ENCODE peak calls at places on chromosomes 12 and 14, in nine cellular contexts. U, E, K, F, J, V, I, X and Q are unnamed samples.

GRCh38 chr14:92511472-92512247 is 1.9 kb upstream of the RIN3 start:
- DNase-seq in U (peak; percentile 86), E (no peak), K (no peak), F (peak; percentile 76), J (no peak), V (no peak), I (no peak), X (no peak), Q (peak; percentile 60)

GRCh38 chr12:6603095-6603567 is 4.0 kb downstream of the CHD4 start:
- DNase-seq in U (no peak), E (peak; percentile 70), K (no peak), F (peak; percentile 81), J (peak; percentile 44), V (peak; percentile 88), I (peak; percentile 20), X (peak; percentile 36), Q (peak; percentile 19)

GRCh38 chr12:6958609-6959375 is 7.6 kb downstream of the PTPN6 start:
- DNase-seq in U (no peak), E (peak; percentile 82), K (no peak), F (no peak), J (peak; percentile 86), V (no peak), I (no peak), X (no peak), Q (peak; percentile 75)

GRCh38 chr12:108594-108993 is 42.0 kb downstream of the IQSEC3 start:
- DNase-seq in U (no peak), E (no peak), K (peak; percentile 42), F (no peak), J (no peak), V (peak; percentile 52), I (peak; percentile 58), X (peak; percentile 24), Q (peak; percentile 49)

GRCh38 chr12:41053046-41053445 is 135.1 kb upstream of the PDZRN4 start:
- DNase-seq in U (no peak), E (no peak), K (no peak), F (no peak), J (no peak), V (no peak), I (no peak), X (no peak), Q (no peak)

GRCh38 chr14:71029236-71029781 is 122.0 kb downstream of the PCNX1 start:
- DNase-seq in U (no peak), E (no peak), K (no peak), F (no peak), J (no peak), V (no peak), I (no peak), X (no peak), Q (no peak)

GRCh38 chr12:43407816-43408645 is 144.0 kb downstream of the ADAMTS20 start:
- DNase-seq in U (peak; percentile 18), E (no peak), K (no peak), F (no peak), J (no peak), V (no peak), I (no peak), X (no peak), Q (no peak)

GRCh38 chr12:7667025-7667575 is 1.4 kb upstream of the APOBEC1 start:
- DNase-seq in U (no peak), E (no peak), K (no peak), F (no peak), J (no peak), V (no peak), I (no peak), X (peak; percentile 49), Q (no peak)

GRCh38 chr12:110453569-110454296 is 3.6 kb upstream of the ARPC3 start:
- DNase-seq in U (no peak), E (no peak), K (no peak), F (no peak), J (no peak), V (no peak), I (no peak), X (no peak), Q (no peak)

GRCh38 chr12:110451263-110451662 is 1.1 kb upstream of the ARPC3 start:
- DNase-seq in U (no peak), E (no peak), K (no peak), F (no peak), J (no peak), V (no peak), I (no peak), X (no peak), Q (no peak)

GRCh38 chr12:110444455-110444854 is 5.7 kb downstream of the ARPC3 start:
- DNase-seq in U (no peak), E (no peak), K (no peak), F (no peak), J (no peak), V (no peak), I (no peak), X (no peak), Q (no peak)

DNA sequence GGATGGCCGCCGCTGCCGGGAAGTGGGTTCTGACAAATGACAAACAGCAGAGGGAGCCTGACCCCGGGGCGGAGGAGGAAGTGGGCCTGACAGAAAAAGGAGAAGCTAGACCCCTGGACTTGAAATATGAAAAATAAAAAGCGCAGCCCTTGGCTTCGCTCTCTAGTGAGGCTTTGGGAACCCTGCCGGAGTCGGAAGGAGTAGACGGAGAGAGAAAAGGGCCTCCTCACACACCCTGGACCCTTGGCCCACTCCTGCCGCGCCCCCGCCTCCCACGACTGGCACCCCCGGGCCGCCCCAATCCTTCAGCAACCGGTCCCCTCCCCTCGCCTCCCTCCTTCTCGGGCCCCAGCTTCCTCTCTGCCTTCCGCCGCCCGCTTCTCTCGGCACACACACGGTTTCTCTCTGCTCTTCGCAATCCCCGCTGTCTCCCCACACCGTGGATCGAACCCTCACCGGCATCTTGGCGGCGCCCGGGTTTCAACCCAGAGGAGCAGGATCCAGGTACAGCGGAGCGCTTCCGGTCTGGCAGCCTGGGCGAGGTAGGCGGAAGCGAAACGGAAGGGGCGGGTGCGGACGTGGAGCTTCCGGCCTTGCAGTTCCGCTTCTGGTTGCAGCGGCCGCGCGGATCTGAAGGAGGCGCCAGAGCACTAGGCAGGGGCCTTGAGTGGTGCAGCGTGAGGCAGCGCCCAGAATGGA is at the start of gene ARPC3:
- DNase-seq in U (peak; percentile 85), E (peak; percentile 96), K (peak; percentile 93), F (peak; percentile 98), J (peak; percentile 94), V (peak; percentile 91), I (peak; percentile 97), X (peak; percentile 97), Q (peak; percentile 97)
- H3K36me3 ChIP-seq in U (no peaks in the 10 kb centered on the region), E (peaks cover 7% of the 10 kb centered on the region), K (no peaks in the 10 kb centered on the region), F (no peaks in the 10 kb centered on the region), J (peaks cover 8% of the 10 kb centered on the region), V (peaks cover 21% of the 10 kb centered on the region), I (no peaks in the 10 kb centered on the region), X (peaks cover 26% of the 10 kb centered on the region), Q (peaks cover 6% of the 10 kb centered on the region)

GRCh38 chr14:103501041-103501870 is 21.4 kb downstream of the CKB start:
- DNase-seq in U (no peak), E (no peak), K (no peak), F (no peak), J (no peak), V (no peak), I (no peak), X (no peak), Q (no peak)

GRCh38 chr14:103500148-103500990 is 22.3 kb downstream of the CKB start:
- DNase-seq in U (peak; percentile 59), E (peak; percentile 83), K (peak; percentile 90), F (peak; percentile 97), J (peak; percentile 64), V (peak; percentile 88), I (peak; percentile 94), X (peak; percentile 94), Q (peak; percentile 91)

GRCh38 chr14:103496776-103497175 is 25.9 kb downstream of the CKB start:
- DNase-seq in U (no peak), E (no peak), K (no peak), F (no peak), J (no peak), V (no peak), I (no peak), X (no peak), Q (no peak)

GRCh38 chr14:103501921-103502669 is 20.5 kb downstream of the CKB start:
- DNase-seq in U (no peak), E (no peak), K (no peak), F (peak; percentile 20), J (no peak), V (no peak), I (no peak), X (no peak), Q (no peak)

GRCh38 chr14:103499709-103500108 is 22.9 kb downstream of the CKB start:
- DNase-seq in U (no peak), E (no peak), K (no peak), F (peak; percentile 57), J (no peak), V (no peak), I (no peak), X (no peak), Q (no peak)
- H3K36me3 ChIP-seq in U (peaks cover 31% of the 10 kb centered on the region), E (peaks cover 27% of the 10 kb centered on the region), K (peaks cover 63% of the 10 kb centered on the region), F (peaks cover 3% of the 10 kb centered on the region), J (peaks cover 6% of the 10 kb centered on the region), V (peaks cover 62% of the 10 kb centered on the region), I (peaks cover 32% of the 10 kb centered on the region), X (peaks cover 47% of the 10 kb centered on the region), Q (no peaks in the 10 kb centered on the region)

DNA sequence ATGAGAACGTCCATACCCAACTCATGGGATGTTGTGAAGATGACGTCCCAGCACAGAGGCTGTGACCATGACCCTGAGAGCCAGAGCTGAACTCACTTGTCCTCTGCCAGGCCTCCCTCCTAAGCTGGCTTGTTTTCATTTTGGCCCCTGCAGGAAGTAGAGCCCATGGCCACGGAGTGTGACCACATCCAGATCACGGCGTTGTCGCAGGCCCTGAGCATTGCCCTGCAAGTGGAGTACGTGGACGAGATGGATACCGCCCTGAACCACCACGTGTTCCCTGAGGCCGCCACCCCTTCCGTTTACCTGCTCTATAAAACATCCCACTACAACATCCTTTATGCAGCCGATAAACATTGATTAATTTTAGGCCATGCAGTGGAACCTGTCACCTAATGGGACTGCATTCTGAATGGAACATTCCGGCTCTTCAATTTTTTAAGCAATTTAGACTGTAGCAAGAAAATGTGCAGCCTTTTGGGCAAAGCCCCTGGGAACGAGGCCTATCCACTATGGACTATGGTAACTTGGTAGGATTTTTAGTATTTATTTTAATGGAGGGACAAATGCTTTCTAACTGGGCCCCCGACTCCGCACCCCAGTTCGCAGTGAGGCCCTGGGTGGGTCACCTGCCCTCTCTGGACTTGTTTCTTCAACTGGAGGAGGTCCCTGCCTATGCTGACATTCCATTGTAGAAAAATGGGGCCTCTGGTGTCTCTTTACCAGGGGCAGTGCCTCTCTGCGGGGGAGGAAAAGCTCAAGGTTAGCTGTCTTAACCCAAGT is 19.6 kb downstream of the OTUB2 start:
- DNase-seq in U (no peak), E (no peak), K (no peak), F (peak; percentile 65), J (no peak), V (no peak), I (no peak), X (no peak), Q (peak; percentile 3)
- H3K36me3 ChIP-seq in U (peaks cover 26% of the 10 kb centered on the region), E (peaks cover 55% of the 10 kb centered on the region), K (peaks cover 63% of the 10 kb centered on the region), F (peaks cover 20% of the 10 kb centered on the region), J (peaks cover 23% of the 10 kb centered on the region), V (peaks cover 34% of the 10 kb centered on the region), I (peaks cover 50% of the 10 kb centered on the region), X (peaks cover 31% of the 10 kb centered on the region), Q (peaks cover 28% of the 10 kb centered on the region)

DNA sequence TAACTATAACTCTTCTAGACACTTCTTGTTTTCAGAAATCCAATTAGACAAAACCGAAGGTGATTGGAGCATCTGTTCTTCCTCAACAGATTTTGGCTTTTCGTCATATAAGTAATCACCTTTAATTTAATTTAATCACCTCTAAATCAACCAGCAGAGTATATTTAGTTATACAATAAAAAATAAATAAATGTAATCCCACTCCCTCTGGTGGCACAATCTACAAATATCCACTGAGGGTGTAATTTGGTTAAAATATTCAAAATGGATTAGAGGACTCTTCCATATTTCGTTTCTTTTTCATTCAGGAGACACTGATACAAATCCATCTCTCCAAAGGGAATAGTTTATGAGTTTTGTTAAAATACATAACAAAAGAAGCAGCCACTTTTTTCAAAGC is 18.3 kb upstream of the SLC35F4 start:
- DNase-seq in U (peak; percentile 6), E (no peak), K (no peak), F (no peak), J (no peak), V (no peak), I (no peak), X (no peak), Q (no peak)
- H3K36me3 ChIP-seq in U (no peaks in the 10 kb centered on the region), E (no peaks in the 10 kb centered on the region), K (no peaks in the 10 kb centered on the region), F (no peaks in the 10 kb centered on the region), J (no peaks in the 10 kb centered on the region), V (no peaks in the 10 kb centered on the region), I (no peaks in the 10 kb centered on the region), X (no peaks in the 10 kb centered on the region), Q (no peaks in the 10 kb centered on the region)